ENCODE peak calls at places on chromosomes 12 and 14, in ten cellular contexts. V, A, K, D, G, M, O, Y, C and E are unnamed samples.

GRCh38 chr12:117367006-117367638 is 5.7 kb upstream of the NOS1 start:
- DNase-seq in K (peak), D (no peak), G (peak), O (peak), C (peak), M (peak), Y (peak), A (peak), V (peak), E (peak)

GRCh38 chr12:80056232-80056631 is 43.1 kb upstream of the OTOGL start:
- DNase-seq in M (no peak), C (no peak), A (no peak), Y (no peak), K (no peak), V (no peak), G (no peak), D (no peak), O (no peak), E (no peak)

GRCh38 chr14:54338696-54339317 is 58.0 kb upstream of the CDKN3 start:
- DNase-seq in A (peak), M (no peak), K (no peak), V (no peak), G (no peak), C (no peak), D (no peak), O (peak), Y (no peak), E (peak)

GRCh38 chr14:94050231-94050880 is 24.2 kb downstream of the OTUB2 start:
- DNase-seq in O (peak), Y (no peak), D (no peak), M (no peak), K (no peak), A (no peak), G (no peak), V (no peak), C (no peak), E (no peak)

GRCh38 chr14:100537701-100538565 is 49.3 kb downstream of the BEGAIN start:
- DNase-seq in Y (peak), O (peak), C (peak), A (no peak), D (no peak), V (peak), G (no peak), K (no peak), M (peak), E (no peak)

GRCh38 chr12:10669533-10669932 is 4.3 kb downstream of the STYK1 start:
- DNase-seq in D (no peak), C (no peak), K (no peak), M (no peak), A (no peak), O (no peak), V (no peak), G (no peak), Y (no peak), E (no peak)

GRCh38 chr12:106248177-106248848 is 493 bp upstream of the CKAP4 start:
- DNase-seq in K (no peak), M (peak), D (no peak), C (no peak), Y (peak), O (peak), V (peak), G (no peak), A (peak), E (peak)

GRCh38 chr12:46523863-46524770 is 151.5 kb upstream of the SLC38A2 start:
- DNase-seq in Y (peak), C (no peak), G (peak), D (peak), V (no peak), M (no peak), A (no peak), K (no peak), O (peak), E (no peak)

GRCh38 chr14:77053046-77053841 is 24.7 kb upstream of the IRF2BPL start:
- DNase-seq in A (no peak), K (peak), V (peak), C (peak), G (no peak), O (peak), M (peak), D (peak), Y (peak), E (peak)

GRCh38 chr12:92028039-92028709 is 117.5 kb downstream of the BTG1 start:
- DNase-seq in K (no peak), V (no peak), G (no peak), C (no peak), A (peak), D (no peak), M (no peak), Y (no peak), O (no peak), E (no peak)

GRCh38 chr12:52344111-52344510 is 22.9 kb upstream of the KRT83 start:
- DNase-seq in C (no peak), D (no peak), K (no peak), M (no peak), A (no peak), G (no peak), V (no peak), O (no peak), Y (no peak), E (no peak)

GRCh38 chr14:55043528-55043927 is 7.9 kb upstream of the MAPK1IP1L start:
- DNase-seq in A (no peak), Y (no peak), M (no peak), C (no peak), D (no peak), V (no peak), O (no peak), G (no peak), K (no peak), E (no peak)

GRCh38 chr14:97411938-97412612 is 614.9 kb downstream of the VRK1 start:
- DNase-seq in A (no peak), V (no peak), G (no peak), K (no peak), O (no peak), M (no peak), C (no peak), Y (no peak), D (no peak), E (no peak)

GRCh38 chr12:49342914-49343731 is 3.6 kb upstream of the DNAJC22 start:
- DNase-seq in A (no peak), K (no peak), C (peak), Y (no peak), V (no peak), O (no peak), D (no peak), G (no peak), M (peak), E (no peak)

GRCh38 chr12:103930787-103931536 is 752 bp downstream of the HSP90B1 start:
- DNase-seq in K (no peak), C (no peak), V (peak), A (no peak), G (no peak), M (peak), Y (no peak), O (peak), D (no peak), E (peak)

GRCh38 chr14:99234982-99235491 is 37.0 kb downstream of the BCL11B start:
- DNase-seq in Y (no peak), C (peak), V (no peak), G (no peak), A (no peak), K (peak), O (peak), M (no peak), D (peak), E (no peak)

GRCh38 chr12:16350682-16351081 is 3.2 kb downstream of the MGST1 start:
- DNase-seq in O (peak), A (no peak), V (no peak), G (peak), M (peak), K (no peak), D (no peak), C (no peak), Y (no peak), E (no peak)

GRCh38 chr12:14924541-14924940 is 13.8 kb downstream of the ERP27 start:
- DNase-seq in O (no peak), C (no peak), V (no peak), K (no peak), D (no peak), M (no peak), G (no peak), Y (no peak), A (no peak), E (no peak)

GRCh38 chr12:38132139-38132538 is 184.4 kb upstream of the ALG10B start:
- DNase-seq in Y (no peak), C (no peak), D (no peak), K (no peak), V (no peak), G (no peak), A (no peak), M (no peak), O (no peak), E (no peak)

GRCh38 chr14:80426686-80427085 is 215.4 kb upstream of the DIO2 start:
- DNase-seq in V (no peak), D (no peak), M (no peak), A (no peak), Y (no peak), C (no peak), O (no peak), K (no peak), G (no peak), E (no peak)

GRCh38 chr14:95452176-95452889 is 64.1 kb downstream of the SYNE3 start:
- DNase-seq in M (no peak), V (no peak), D (no peak), O (no peak), Y (no peak), C (peak), A (peak), G (no peak), K (no peak), E (peak)

GRCh38 chr12:130559806-130560205 is 156.3 kb downstream of the RIMBP2 start:
- DNase-seq in C (no peak), K (no peak), A (no peak), V (no peak), Y (no peak), M (no peak), G (no peak), O (no peak), D (no peak), E (no peak)

GRCh38 chr14:69719501-69719951 is 47.4 kb upstream of the SRSF5 start:
- DNase-seq in Y (no peak), O (no peak), C (no peak), A (no peak), D (no peak), K (no peak), M (no peak), V (peak), G (peak), E (no peak)

GRCh38 chr12:113990548-113991223 is 24.6 kb upstream of the RBM19 start:
- DNase-seq in V (no peak), G (no peak), M (no peak), D (no peak), O (no peak), A (no peak), C (peak), Y (no peak), K (no peak), E (no peak)

GRCh38 chr14:72291908-72292688 is 359.9 kb downstream of the RGS6 start:
- DNase-seq in Y (no peak), C (peak), V (peak), A (peak), M (no peak), G (peak), K (no peak), O (peak), D (no peak), E (peak)

GRCh38 chr14:70585221-70585620 is 15.2 kb downstream of the MED6 start:
- DNase-seq in D (no peak), K (no peak), M (no peak), A (peak), V (no peak), O (no peak), G (no peak), C (peak), Y (no peak), E (no peak)

GRCh38 chr12:108548954-108549521 is 11.9 kb downstream of the SART3 start:
- DNase-seq in K (no peak), O (no peak), C (no peak), V (no peak), A (no peak), D (no peak), Y (no peak), G (no peak), M (no peak), E (no peak)

GRCh38 chr12:131674373-131674772 is 36.5 kb upstream of the SFSWAP start:
- DNase-seq in O (peak), D (no peak), Y (no peak), K (no peak), A (no peak), C (no peak), G (no peak), V (no peak), M (no peak), E (no peak)